ENCODE peak calls at places on chromosomes 12 and 14, in seven cellular contexts. I is erythroblast, T is SK-N-SH, S is AG20443, O is fibroblast of the conjunctiva, V is A549, Y is NCI-H1092 treated with DMSO at 0.1 percent for 48 hours. N is an unnamed sample.

GRCh38 chr12:124809878-124810277 is 53.8 kb downstream of the SCARB1 start:
- DNase-seq in Y (no peak), T (no peak), V (no peak), O (no peak), S (peak), I (no peak), N (no peak)

GRCh38 chr12:65673732-65674131 is 150.6 kb upstream of the HMGA2 start:
- DNase-seq in I (no peak), S (peak), T (no peak), Y (no peak), O (no peak), V (no peak), N (no peak)

GRCh38 chr14:24253936-24254335 is 9.0 kb downstream of the TGM1 start:
- DNase-seq in V (no peak), I (no peak), T (no peak), O (no peak), S (no peak), Y (no peak), N (no peak)

GRCh38 chr14:50003213-50004021 is 110.5 kb downstream of the ARF6 start:
- DNase-seq in I (peak), V (peak), T (peak), O (no peak), Y (peak), S (peak), N (peak)

GRCh38 chr14:64706119-64706465 is 1.9 kb downstream of the PLEKHG3 start:
- DNase-seq in O (no peak), V (no peak), Y (no peak), T (no peak), I (no peak), S (no peak), N (no peak)

GRCh38 chr12:100077367-100077766 is 65.3 kb downstream of the BLTP3B start:
- DNase-seq in S (peak), O (no peak), T (peak), V (no peak), Y (no peak), I (no peak), N (no peak)

GRCh38 chr12:52925717-52926595 is 21.1 kb upstream of the KRT8 start:
- DNase-seq in V (no peak), S (no peak), O (no peak), Y (peak), T (no peak), I (no peak), N (no peak)

GRCh38 chr14:102363182-102363952 is 626 bp downstream of the TECPR2 start:
- DNase-seq in Y (no peak), O (no peak), I (peak), T (no peak), V (peak), S (peak), N (peak)

GRCh38 chr14:99067141-99067920 is 204.7 kb downstream of the BCL11B start:
- DNase-seq in O (no peak), S (peak), V (no peak), I (no peak), T (no peak), Y (no peak), N (no peak)

GRCh38 chr12:57471661-57472060 is 8.0 kb downstream of the ARHGAP9 start:
- DNase-seq in O (no peak), Y (no peak), T (no peak), S (no peak), V (no peak), I (no peak), N (no peak)

GRCh38 chr12:50598321-50598862 is 93.6 kb downstream of the DIP2B start:
- DNase-seq in T (no peak), O (no peak), S (peak), V (no peak), I (no peak), Y (no peak), N (no peak)

GRCh38 chr12:83346333-83346732 is 659.6 kb downstream of the TMTC2 start:
- DNase-seq in Y (no peak), T (no peak), O (no peak), S (no peak), V (no peak), I (no peak), N (no peak)

GRCh38 chr12:84463756-84464495 is 448.7 kb downstream of the SLC6A15 start:
- DNase-seq in V (no peak), O (peak), Y (no peak), T (peak), S (peak), I (no peak), N (no peak)

GRCh38 chr12:2192231-2192630 is 139.4 kb downstream of the CACNA1C start:
- DNase-seq in V (no peak), T (no peak), Y (no peak), O (no peak), I (no peak), S (no peak), N (no peak)

GRCh38 chr14:97224016-97224415 is 426.8 kb downstream of the VRK1 start:
- DNase-seq in I (no peak), T (no peak), S (no peak), V (no peak), Y (no peak), O (no peak), N (no peak)

GRCh38 chr12:26732010-26732908 is 100.7 kb downstream of the ITPR2 start:
- DNase-seq in Y (no peak), T (no peak), V (no peak), S (no peak), O (no peak), I (no peak), N (no peak)

GRCh38 chr14:69666698-69667211 is 55.4 kb downstream of the SUSD6 start:
- DNase-seq in V (peak), I (no peak), Y (no peak), T (no peak), O (no peak), S (peak), N (no peak)

GRCh38 chr14:85002846-85003245 is 527.1 kb upstream of the FLRT2 start:
- DNase-seq in Y (no peak), I (no peak), V (no peak), O (no peak), S (no peak), T (no peak), N (no peak)

GRCh38 chr14:59189281-59189821 is 884 bp downstream of the DAAM1 start:
- DNase-seq in Y (peak), V (peak), I (peak), T (peak), O (no peak), S (peak), N (peak)

GRCh38 chr14:82009076-82009475 is 475.4 kb upstream of the SEL1L start:
- DNase-seq in V (no peak), T (peak), S (no peak), I (no peak), Y (peak), O (no peak), N (no peak)

GRCh38 chr12:68878283-68878682 is 54.7 kb downstream of the CPM start:
- DNase-seq in O (no peak), T (no peak), I (no peak), Y (no peak), V (no peak), S (no peak), N (no peak)

GRCh38 chr12:57236224-57236924 is 6.9 kb downstream of the SHMT2 start:
- DNase-seq in V (no peak), O (no peak), T (no peak), Y (no peak), S (no peak), I (no peak), N (no peak)

GRCh38 chr12:45615268-45615667 is 114.2 kb upstream of the ARID2 start:
- DNase-seq in I (no peak), S (peak), Y (peak), T (peak), V (no peak), O (no peak), N (no peak)

GRCh38 chr12:55172686-55173085 is 46.5 kb downstream of the OR9K2 start:
- DNase-seq in O (no peak), Y (no peak), S (no peak), T (no peak), V (no peak), I (no peak), N (no peak)

GRCh38 chr12:22812531-22812930 is 187.6 kb downstream of the ETNK1 start:
- DNase-seq in S (no peak), I (no peak), O (no peak), V (no peak), Y (no peak), T (no peak), N (no peak)

GRCh38 chr12:77625441-77625840 is 205.3 kb upstream of the NAV3 start:
- DNase-seq in I (no peak), T (no peak), O (peak), S (peak), V (no peak), Y (no peak), N (no peak)

GRCh38 chr14:34479694-34480093 is 17.7 kb upstream of the SPTSSA start:
- DNase-seq in V (no peak), T (no peak), I (no peak), Y (no peak), S (no peak), O (no peak), N (no peak)

GRCh38 chr12:50160643-50161042 is 6.5 kb downstream of the CERS5 start:
- DNase-seq in S (no peak), V (no peak), T (no peak), Y (no peak), I (no peak), O (no peak), N (no peak)

GRCh38 chr12:120470150-120470817 is 736 bp upstream of the SRSF9 start:
- DNase-seq in V (peak), S (no peak), Y (peak), I (no peak), O (no peak), T (no peak), N (no peak)

GRCh38 chr14:104801284-104802119 is 601 bp downstream of the ZBTB42 start:
- DNase-seq in T (peak), O (no peak), V (no peak), S (no peak), Y (no peak), I (peak), N (no peak)

GRCh38 chr12:64820593-64820992 is 3.9 kb upstream of the TBC1D30 start:
- DNase-seq in O (no peak), V (no peak), Y (no peak), I (no peak), T (no peak), S (no peak), N (no peak)

GRCh38 chr14:79576434-79576833 is 634.9 kb downstream of the DIO2 start:
- DNase-seq in O (no peak), T (no peak), Y (no peak), V (no peak), S (no peak), I (no peak), N (no peak)

GRCh38 chr14:61252354-61253063 is 28.6 kb downstream of the TMEM30B start:
- DNase-seq in T (peak), S (peak), V (peak), I (peak), O (peak), Y (peak), N (peak)

GRCh38 chr12:113611652-113612051 is 140.0 kb upstream of the LHX5 start:
- DNase-seq in I (no peak), V (no peak), Y (no peak), S (no peak), O (no peak), T (no peak), N (no peak)

GRCh38 chr14:75518625-75519024 is 3.6 kb upstream of the BATF start:
- DNase-seq in O (no peak), T (no peak), Y (no peak), S (no peak), I (peak), V (no peak), N (no peak)

GRCh38 chr12:32002848-32003493 is 43.8 kb downstream of the RESF1 start:
- DNase-seq in V (no peak), Y (no peak), I (no peak), O (peak), T (no peak), S (peak), N (no peak)

GRCh38 chr14:102007916-102008418 is 43.6 kb downstream of the DYNC1H1 start:
- DNase-seq in O (no peak), Y (no peak), I (no peak), V (no peak), S (no peak), T (no peak), N (no peak)